ENCODE peak calls at places on chromosomes 12 and 14, in seven cellular contexts. G is nephron progenitor cell, A is body of pancreas, Q is AG04450, L is small intestine, H is HEK293T, X is AG09309. F is an unnamed sample.

GRCh38 chr12:81221681-81222080 is 143.8 kb downstream of the ACSS3 start:
- DNase-seq in G (no peak), A (no peak), Q (no peak), L (no peak), H (no peak), X (peak; percentile 5), F (no peak)

GRCh38 chr12:12379831-12380730 is 23.2 kb downstream of the BORCS5 start:
- DNase-seq in G (no peak), A (no peak), Q (no peak), L (peak; percentile 39), H (no peak), X (no peak), F (no peak)

GRCh38 chr12:48185181-48185919 is 1.9 kb downstream of the CCDC184 start:
- DNase-seq in G (peak; percentile 23), A (no peak), Q (no peak), L (no peak), H (no peak), X (no peak), F (no peak)

GRCh38 chr14:65352964-65353530 is 59.5 kb upstream of the FUT8 start:
- DNase-seq in G (no peak), A (no peak), Q (no peak), L (peak; percentile 80), H (no peak), X (no peak), F (no peak)

GRCh38 chr12:119594772-119595445 is 1.3 kb downstream of the TMEM233 start:
- DNase-seq in G (peak; percentile 58), A (no peak), Q (no peak), L (no peak), H (no peak), X (no peak), F (no peak)

GRCh38 chr12:20212658-20213387 is 155.5 kb upstream of the PDE3A start:
- DNase-seq in G (peak; percentile 12), A (peak; percentile 49), Q (peak; percentile 88), L (peak; percentile 69), H (peak; percentile 58), X (peak; percentile 99), F (peak; percentile 42)

GRCh38 chr14:41235466-41235865 is 371.2 kb upstream of the LRFN5 start:
- DNase-seq in G (no peak), A (no peak), Q (no peak), L (no peak), H (no peak), X (no peak), F (no peak)

GRCh38 chr14:22829661-22830328 is at the start of gene MRPL52:
- DNase-seq in G (peak; percentile 81), A (peak; percentile 90), Q (peak; percentile 67), L (peak; percentile 92), H (peak; percentile 89), X (no peak), F (peak; percentile 58)

F was measured in LNCaP clone FGC.